ENCODE peak calls at places on chromosomes 5 and 9, in nine cellular contexts. K is GM04503; O is NCI-H2081; N is lower lobe of right lung; X is transverse colon; E is naive thymus-derived CD8-positive, alpha-beta T cell; Y is ovary; L is AG10803; A is cardiac fibroblast. T is an unnamed sample.

GRCh38 chr5:40154194-40154593 is 525.5 kb upstream of the PTGER4 start:
- DNase-seq in K (no peak), O (no peak), N (no peak), X (no peak), E (no peak), Y (no peak), L (no peak), A (no peak), T (no peak)

GRCh38 chr9:31140316-31140715 is 1244.1 kb upstream of the ACO1 start:
- DNase-seq in K (no peak), O (peak; percentile 8), N (no peak), X (no peak), E (no peak), Y (no peak), L (no peak), A (peak; percentile 25), T (no peak)

GRCh38 chr5:73625905-73626811 is at the start of gene ARHGEF28:
- DNase-seq in K (no peak), O (peak; percentile 65), N (peak; percentile 82), X (peak; percentile 79), E (no peak), Y (peak; percentile 76), L (peak; percentile 42), A (peak; percentile 59), T (peak; percentile 86)

GRCh38 chr9:68678430-68678829 is 26.6 kb upstream of the PIP5K1B start:
- DNase-seq in K (no peak), O (no peak), N (no peak), X (peak; percentile 10), E (no peak), Y (no peak), L (no peak), A (no peak), T (no peak)

GRCh38 chr5:42912184-42912766 is 100.6 kb upstream of the SELENOP start:
- DNase-seq in K (no peak), O (peak; percentile 12), N (no peak), X (no peak), E (peak; percentile 66), Y (no peak), L (peak; percentile 58), A (peak; percentile 79), T (no peak)

GRCh38 chr5:132677191-132677590 is 3.4 kb downstream of the IL4 start:
- DNase-seq in K (peak; percentile 63), O (no peak), N (peak; percentile 79), X (peak; percentile 26), E (no peak), Y (no peak), L (peak; percentile 86), A (peak; percentile 91), T (no peak)

GRCh38 chr5:143376911-143377838 is 26.3 kb downstream of the NR3C1 start:
- DNase-seq in K (no peak), O (no peak), N (no peak), X (no peak), E (no peak), Y (no peak), L (peak; percentile 68), A (peak; percentile 76), T (no peak)

GRCh38 chr5:138467711-138468132 is 2.4 kb downstream of the EGR1 start:
- DNase-seq in K (no peak), O (no peak), N (peak; percentile 47), X (peak; percentile 55), E (no peak), Y (no peak), L (peak; percentile 63), A (no peak), T (no peak)

GRCh38 chr5:35417040-35417439 is 186.8 kb upstream of the PRLR start:
- DNase-seq in K (no peak), O (no peak), N (no peak), X (no peak), E (no peak), Y (no peak), L (no peak), A (no peak), T (no peak)

GRCh38 chr5:83151821-83152220 is 74.5 kb downstream of the XRCC4 start:
- DNase-seq in K (no peak), O (no peak), N (no peak), X (no peak), E (no peak), Y (no peak), L (peak; percentile 20), A (peak; percentile 45), T (no peak)

GRCh38 chr5:177128551-177128976 is 5.0 kb upstream of the NSD1 start:
- DNase-seq in K (no peak), O (no peak), N (no peak), X (no peak), E (no peak), Y (no peak), L (peak; percentile 43), A (no peak), T (peak; percentile 12)

GRCh38 chr5:159908201-159908940 is 7.9 kb upstream of the ADRA1B start:
- DNase-seq in K (no peak), O (no peak), N (no peak), X (no peak), E (no peak), Y (no peak), L (peak; percentile 59), A (peak; percentile 83), T (no peak)

GRCh38 chr5:164663223-164663989 is 1158.0 kb downstream of the MAT2B start:
- DNase-seq in K (no peak), O (no peak), N (no peak), X (no peak), E (no peak), Y (no peak), L (no peak), A (no peak), T (no peak)

GRCh38 chr5:1006656-1007071 is 1.9 kb upstream of the NKD2 start:
- DNase-seq in K (no peak), O (no peak), N (peak; percentile 28), X (peak; percentile 5), E (no peak), Y (no peak), L (no peak), A (no peak), T (peak; percentile 29)

GRCh38 chr5:60332244-60333018 is 367.5 kb downstream of the DEPDC1B start:
- DNase-seq in K (no peak), O (no peak), N (no peak), X (no peak), E (no peak), Y (no peak), L (peak; percentile 13), A (peak; percentile 32), T (no peak)

GRCh38 chr9:35717132-35717870 is 14.7 kb downstream of the TLN1 start:
- DNase-seq in K (no peak), O (no peak), N (no peak), X (no peak), E (no peak), Y (no peak), L (no peak), A (no peak), T (no peak)

GRCh38 chr9:133049043-133049442 is 12.7 kb upstream of the CEL start:
- DNase-seq in K (no peak), O (no peak), N (no peak), X (no peak), E (no peak), Y (no peak), L (no peak), A (no peak), T (no peak)

GRCh38 chr5:127555826-127556225 is 38.4 kb downstream of the PRRC1 start:
- DNase-seq in K (no peak), O (no peak), N (no peak), X (no peak), E (no peak), Y (no peak), L (no peak), A (no peak), T (no peak)

GRCh38 chr5:89457411-89458329 is 574.7 kb upstream of the MEF2C start:
- DNase-seq in K (peak; percentile 29), O (no peak), N (no peak), X (no peak), E (no peak), Y (no peak), L (peak; percentile 85), A (peak; percentile 52), T (no peak)

GRCh38 chr5:171474106-171474878 is 54.8 kb downstream of the FGF18 start:
- DNase-seq in K (no peak), O (no peak), N (no peak), X (no peak), E (no peak), Y (no peak), L (peak; percentile 6), A (no peak), T (no peak)

GRCh38 chr9:91659529-91660294 is 236.1 kb upstream of the NFIL3 start:
- DNase-seq in K (no peak), O (no peak), N (no peak), X (no peak), E (no peak), Y (no peak), L (peak; percentile 41), A (no peak), T (no peak)

GRCh38 chr5:177447611-177448243 is 1.1 kb downstream of the PRR7 start:
- DNase-seq in K (peak; percentile 64), O (peak; percentile 32), N (no peak), X (no peak), E (no peak), Y (no peak), L (peak; percentile 81), A (peak; percentile 72), T (peak; percentile 66)

GRCh38 chr9:68732405-68733020 is 27.5 kb downstream of the PIP5K1B start:
- DNase-seq in K (no peak), O (no peak), N (no peak), X (no peak), E (no peak), Y (no peak), L (no peak), A (no peak), T (no peak)

GRCh38 chr9:69319324-69320040 is 5.5 kb upstream of the ENTREP1 start:
- DNase-seq in K (no peak), O (no peak), N (no peak), X (no peak), E (no peak), Y (no peak), L (no peak), A (no peak), T (no peak)

T was measured in mucosa of descending colon.